ENCODE peak calls at places on chromosomes 7 and 10, in eight cellular contexts. R is testis; H is AG04450; N is effector memory CD4-positive, alpha-beta T cell; S is spleen; V is keratinocyte; M is SK-N-SH; K is HCT116. B is an unnamed sample. For H3K27me3, the result is how much of the 10 kb centered on the place peaks cover.

GRCh38 chr7:49324707-49325106 is 400.4 kb downstream of the CDC14C start:
- DNase-seq in R (peak), H (no peak), K (no peak), V (no peak), N (no peak), M (no peak), S (no peak), B (no peak)

GRCh38 chr7:106111671-106112117 is 418 bp downstream of the SYPL1 start:
- DNase-seq in H (peak), M (peak), N (peak), S (peak), K (peak), V (no peak), R (peak), B (peak)

GRCh38 chr7:143193880-143194279 is 10.7 kb downstream of the TAS2R39 start:
- DNase-seq in S (no peak), H (no peak), N (no peak), M (no peak), V (no peak), K (no peak), R (no peak), B (no peak)

GRCh38 chr10:99930731-99931550 is 78.8 kb downstream of the DNMBP start:
- DNase-seq in N (no peak), R (no peak), S (no peak), V (peak), H (no peak), K (peak), M (no peak), B (peak)

GRCh38 chr7:4830176-4830575 is 31.7 kb downstream of the PAPOLB start:
- DNase-seq in N (peak), V (no peak), H (peak), K (peak), R (peak), S (no peak), M (peak), B (peak)

GRCh38 chr7:37882086-37882485 is 33.7 kb downstream of the NME8 start:
- DNase-seq in R (no peak), K (no peak), S (no peak), N (no peak), M (no peak), V (no peak), H (no peak), B (no peak)

GRCh38 chr10:124698560-124699470 is 45.4 kb downstream of the FAM53B start:
- DNase-seq in N (no peak), M (no peak), S (peak), R (no peak), H (no peak), V (no peak), K (no peak), B (no peak)

GRCh38 chr10:27038168-27038567 is 62.1 kb downstream of the ANKRD26 start:
- DNase-seq in M (no peak), V (no peak), H (no peak), S (no peak), R (no peak), K (no peak), N (no peak), B (no peak)

GRCh38 chr7:1419688-1420087 is 39.6 kb downstream of the MICALL2 start:
- DNase-seq in H (no peak), R (no peak), N (no peak), S (peak), K (no peak), V (no peak), M (no peak), B (peak)

GRCh38 chr7:124171068-124171467 is 138.2 kb upstream of the TMEM229A start:
- DNase-seq in V (no peak), H (peak), K (peak), S (no peak), N (no peak), R (peak), M (peak), B (no peak)

GRCh38 chr7:73901823-73902597 is 41.1 kb downstream of the TMEM270 start:
- DNase-seq in V (no peak), M (peak), N (no peak), R (no peak), K (no peak), H (no peak), S (peak), B (peak)

GRCh38 chr10:62451606-62451965 is 77.4 kb downstream of the ZNF365 start:
- DNase-seq in R (no peak), M (no peak), N (no peak), K (no peak), V (no peak), S (no peak), H (no peak), B (no peak)

GRCh38 chr10:119413738-119414611 is 128.5 kb downstream of the RGS10 start:
- DNase-seq in M (no peak), H (peak), V (no peak), S (no peak), R (no peak), K (no peak), N (no peak), B (peak)

GRCh38 chr10:103592186-103593021 is 98.9 kb downstream of the NEURL1 start:
- DNase-seq in M (peak), N (no peak), V (no peak), K (peak), R (peak), H (no peak), S (no peak), B (peak)

GRCh38 chr10:118259288-118259906 is 82.7 kb downstream of the FAM204A start:
- DNase-seq in V (no peak), R (peak), S (no peak), K (peak), H (no peak), M (peak), N (no peak), B (peak)

GRCh38 chr10:126350216-126350992 is 37.9 kb downstream of the ADAM12 start:
- DNase-seq in V (peak), K (peak), H (peak), S (no peak), M (peak), R (no peak), N (no peak), B (no peak)

GRCh38 chr10:1293147-1293546 is 237.0 kb downstream of the WDR37 start:
- DNase-seq in K (no peak), N (no peak), V (no peak), S (no peak), R (no peak), M (no peak), H (no peak), B (no peak)

GRCh38 chr10:1294748-1295147 is 238.6 kb downstream of the WDR37 start:
- DNase-seq in N (no peak), K (no peak), R (peak), H (no peak), S (no peak), M (no peak), V (no peak), B (no peak)

GRCh38 chr10:1292611-1293021 is 236.4 kb downstream of the WDR37 start:
- DNase-seq in N (no peak), S (peak), V (no peak), M (peak), K (no peak), H (no peak), R (no peak), B (peak)

GRCh38 chr10:1295756-1296480 is 239.7 kb downstream of the WDR37 start:
- DNase-seq in K (no peak), M (no peak), R (peak), N (no peak), V (no peak), S (no peak), H (no peak), B (no peak)

DNA sequence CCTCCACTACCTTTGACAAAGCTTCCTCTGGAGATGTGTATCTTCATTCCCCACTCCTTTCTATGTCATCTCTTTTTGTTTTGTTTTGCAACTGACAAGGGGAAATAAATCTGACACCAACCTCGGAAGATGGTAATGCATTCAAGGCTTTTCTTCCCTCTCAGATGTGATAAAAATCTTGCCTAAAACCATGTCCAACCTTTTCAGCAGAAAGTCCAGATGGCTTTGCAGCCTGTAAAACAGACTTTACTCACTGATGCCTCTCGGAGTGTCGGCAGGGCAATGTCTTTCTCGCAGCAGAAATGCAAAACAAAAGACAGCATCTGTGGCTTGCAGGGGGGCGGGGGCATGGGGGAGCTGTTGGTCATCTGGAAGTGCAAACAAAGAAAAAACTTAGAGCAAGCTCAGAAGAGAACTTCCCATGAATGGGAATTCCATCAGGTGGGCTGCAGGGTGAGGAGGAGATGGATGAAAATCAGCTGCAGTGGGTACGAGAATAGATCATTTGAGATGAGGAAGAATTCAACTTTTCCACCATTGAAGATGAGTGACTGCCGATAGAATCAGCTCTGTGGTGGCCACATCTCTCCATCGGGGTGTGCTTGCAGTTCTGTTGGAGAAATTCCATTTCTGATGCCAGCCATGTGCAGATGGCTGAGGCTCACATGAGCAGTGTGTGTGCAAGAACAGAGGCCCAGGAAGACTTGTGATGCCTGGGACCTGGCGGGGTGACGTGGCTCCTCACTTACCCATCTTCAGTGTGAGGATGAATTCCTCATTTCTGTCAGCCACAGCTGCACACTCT is 237.7 kb downstream of the WDR37 start:
- DNase-seq in K (no peak), M (peak), N (no peak), H (no peak), R (no peak), S (no peak), V (no peak), B (peak)
- H3K4me3 ChIP-seq in K (no peak), M (no peak), N (no peak), H (no peak), R (no peak), S (no peak), V (no peak), B (no peak)

GRCh38 chr7:70618020-70618551 is 513.9 kb upstream of the GALNT17 start:
- DNase-seq in K (no peak), N (no peak), H (no peak), R (no peak), V (no peak), S (no peak), M (no peak), B (peak)

GRCh38 chr7:70620333-70621055 is 511.4 kb upstream of the GALNT17 start:
- DNase-seq in H (no peak), R (no peak), N (no peak), M (no peak), K (no peak), V (no peak), S (no peak), B (no peak)

GRCh38 chr7:70619659-70620058 is 512.3 kb upstream of the GALNT17 start:
- DNase-seq in N (no peak), H (no peak), V (no peak), K (no peak), M (no peak), R (no peak), S (no peak), B (peak)

GRCh38 chr7:70619130-70619529 is 512.8 kb upstream of the GALNT17 start:
- DNase-seq in H (no peak), M (peak), V (no peak), S (no peak), N (no peak), K (no peak), R (no peak), B (peak)

DNA sequence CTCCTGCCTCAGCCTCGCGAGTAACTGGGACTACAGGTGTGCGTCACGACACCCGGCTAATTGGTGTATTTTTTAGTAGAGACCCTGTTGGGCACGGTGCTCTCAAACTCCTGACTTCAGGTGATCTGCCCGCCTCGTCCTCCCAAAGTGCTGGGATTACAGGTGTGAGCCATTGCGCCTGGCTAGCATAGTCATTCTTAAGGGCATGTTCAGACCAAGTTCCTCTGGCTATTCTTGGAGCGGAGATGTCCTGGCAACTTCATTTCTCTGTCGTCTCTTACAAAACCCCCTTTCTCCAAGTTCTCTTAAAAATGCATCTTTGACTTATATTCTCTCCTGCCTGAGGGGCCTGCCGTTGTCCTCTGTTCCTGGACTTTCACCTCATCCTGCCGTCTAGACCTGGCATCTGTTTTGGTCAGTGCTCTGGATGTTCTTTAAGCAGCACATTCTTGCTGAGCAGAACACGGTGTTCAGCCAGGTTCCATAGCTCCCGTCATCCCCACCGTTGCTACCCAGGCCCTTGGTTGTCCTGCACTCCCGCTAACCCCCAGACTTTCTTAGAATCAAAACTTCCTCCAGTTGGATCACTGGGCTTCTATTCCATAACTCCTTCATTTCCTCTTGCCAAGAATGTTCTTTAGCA is 509.9 kb upstream of the GALNT17 start:
- DNase-seq in N (no peak), R (peak), S (no peak), K (no peak), M (no peak), H (no peak), V (no peak), B (no peak)
- H3K27me3 ChIP-seq in N (under half), R (under half), S (under half), K (under half), M (under half), H (under half), V (under half), B (under half)

GRCh38 chr10:133160813-133161471 is 923 bp downstream of the KNDC1 start:
- DNase-seq in M (peak), H (no peak), K (no peak), V (no peak), N (no peak), R (no peak), S (no peak), B (peak)
- H3K4me3 ChIP-seq in M (peak), H (peak), K (peak), V (no peak), N (peak), R (peak), S (peak), B (peak)

DNA sequence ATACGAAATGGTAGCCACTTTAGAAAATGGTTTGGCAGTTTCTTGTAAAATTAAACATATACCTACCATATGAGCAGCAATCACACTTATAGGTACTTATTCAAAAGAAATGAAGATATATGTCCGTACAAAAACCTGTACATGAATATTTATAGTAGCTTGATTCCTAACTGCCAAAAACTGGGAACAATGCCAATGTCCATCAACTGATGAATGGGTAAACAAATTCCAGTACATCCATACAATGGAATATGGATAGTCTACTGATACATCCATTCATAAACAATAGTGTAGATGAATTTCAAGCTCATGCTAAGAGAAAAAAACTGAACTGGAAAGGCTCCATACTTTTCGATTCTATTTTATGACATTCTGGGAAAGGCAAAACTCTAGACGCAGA is 68.5 kb downstream of the AGK start:
- DNase-seq in M (no peak), H (no peak), R (no peak), V (no peak), N (no peak), K (no peak), S (no peak), B (no peak)
- H3K27me3 ChIP-seq in M (under half), H (under half), R (under half), V (under half), N (under half), K (under half), S (under half), B (under half)

GRCh38 chr7:112420236-112420945 is 29.9 kb upstream of the IFRD1 start:
- DNase-seq in S (no peak), V (no peak), M (no peak), K (no peak), N (no peak), R (no peak), H (no peak), B (no peak)

GRCh38 chr7:112419543-112420130 is 30.6 kb upstream of the IFRD1 start:
- DNase-seq in M (no peak), K (no peak), N (no peak), S (no peak), R (no peak), V (no peak), H (no peak), B (no peak)

GRCh38 chr7:112422842-112423496 is 27.3 kb upstream of the IFRD1 start:
- DNase-seq in V (peak), M (no peak), N (no peak), K (peak), R (peak), H (no peak), S (peak), B (peak)

GRCh38 chr7:112423987-112424386 is 26.3 kb upstream of the IFRD1 start:
- DNase-seq in K (no peak), R (peak), S (no peak), M (no peak), N (no peak), H (no peak), V (no peak), B (no peak)

GRCh38 chr7:112421666-112422486 is 28.4 kb upstream of the IFRD1 start:
- DNase-seq in S (no peak), V (no peak), M (no peak), K (no peak), R (peak), H (no peak), N (no peak), B (no peak)
- H3K4me3 ChIP-seq in S (no peak), V (no peak), M (no peak), K (no peak), R (no peak), H (no peak), N (no peak), B (no peak)

GRCh38 chr7:244981-245380 is 45.0 kb upstream of the FOXL3 start:
- DNase-seq in K (no peak), H (no peak), S (no peak), N (no peak), R (peak), M (no peak), V (no peak), B (no peak)

GRCh38 chr7:245574-246295 is 44.2 kb upstream of the FOXL3 start:
- DNase-seq in N (no peak), M (no peak), H (no peak), R (no peak), K (no peak), S (no peak), V (no peak), B (no peak)

GRCh38 chr7:247636-248035 is 42.3 kb upstream of the FOXL3 start:
- DNase-seq in R (no peak), H (no peak), K (no peak), S (no peak), M (no peak), V (no peak), N (no peak), B (no peak)

GRCh38 chr7:247166-247565 is 42.8 kb upstream of the FOXL3 start:
- DNase-seq in M (no peak), S (no peak), K (no peak), R (no peak), H (no peak), N (no peak), V (no peak), B (no peak)

GRCh38 chr7:246451-246850 is 43.5 kb upstream of the FOXL3 start:
- DNase-seq in V (no peak), S (no peak), K (no peak), N (no peak), H (no peak), M (no peak), R (no peak), B (no peak)
- H3K27me3 ChIP-seq in V (under half), S (under half), K (under half), N (under half), H (under half), M (under half), R (under half), B (under half)